ENCODE peak calls at places on chromosomes 16 and 17, in four cellular contexts. D is IMR-90, V is A549, N is K562. P is an unnamed sample.

GRCh38 chr17:61461967-61462733 is 9.9 kb downstream of the TBX4 start:
- DNase-seq in D (no peak), N (peak), V (no peak), P (no peak)

GRCh38 chr17:50219345-50219744 is 17.9 kb upstream of the COL1A1 start:
- DNase-seq in D (peak), V (peak), N (no peak), P (no peak)

GRCh38 chr16:83143788-83144187 is 517.0 kb downstream of the CDH13 start:
- DNase-seq in D (peak), V (no peak), N (no peak), P (no peak)

GRCh38 chr16:53773150-53773846 is 69.3 kb downstream of the FTO start:
- DNase-seq in V (peak), D (peak), N (peak), P (peak)

GRCh38 chr17:14553847-14554246 is 253.0 kb downstream of the HS3ST3B1 start:
- DNase-seq in D (no peak), N (no peak), V (no peak), P (no peak)

GRCh38 chr16:29645699-29646187 is 17.3 kb upstream of the SPN start:
- DNase-seq in V (no peak), D (no peak), N (peak), P (peak)

GRCh38 chr17:19270951-19271611 is 33.9 kb downstream of the EPN2 start:
- DNase-seq in N (peak), D (no peak), V (no peak), P (peak)

GRCh38 chr16:83517398-83517797 is 290.4 kb upstream of the HSBP1 start:
- DNase-seq in D (no peak), V (no peak), N (no peak), P (no peak)

GRCh38 chr16:19153876-19154275 is 14.2 kb upstream of the SYT17 start:
- DNase-seq in V (peak), N (peak), D (peak), P (no peak)

GRCh38 chr16:14427371-14427948 is 202.6 kb downstream of the PARN start:
- DNase-seq in V (no peak), N (no peak), D (peak), P (no peak)

GRCh38 chr16:6884002-6884401 is 448.6 kb upstream of the RBFOX1 start:
- DNase-seq in N (no peak), D (no peak), V (no peak), P (no peak)

GRCh38 chr17:42122371-42123303 is at the start of gene HSPB9:
- DNase-seq in V (no peak), D (no peak), N (no peak), P (no peak)

GRCh38 chr17:66633322-66633965 is 201.5 kb upstream of the CACNG5 start:
- DNase-seq in N (no peak), D (peak), V (no peak), P (no peak)

GRCh38 chr17:28357901-28358197 is 522 bp upstream of the POLDIP2 start:
- DNase-seq in N (no peak), D (no peak), V (no peak), P (no peak)

GRCh38 chr17:17963066-17963465 is 9.1 kb downstream of the TOM1L2 start:
- DNase-seq in N (no peak), V (no peak), D (no peak), P (no peak)

GRCh38 chr17:42879596-42879985 is 21.0 kb upstream of the G6PC1 start:
- DNase-seq in N (no peak), V (no peak), D (peak), P (no peak)

GRCh38 chr17:80365983-80366382 is 49.0 kb upstream of the ENDOV start:
- DNase-seq in V (no peak), D (no peak), N (no peak), P (no peak)

GRCh38 chr17:69870091-69870530 is 204.9 kb upstream of the KCNJ16 start:
- DNase-seq in D (peak), V (no peak), N (no peak), P (no peak)

GRCh38 chr17:77738666-77739531 is 219.6 kb upstream of the TNRC6C start:
- DNase-seq in D (no peak), V (no peak), N (no peak), P (no peak)

GRCh38 chr17:13933597-13934276 is 135.6 kb upstream of the COX10 start:
- DNase-seq in N (no peak), D (no peak), V (no peak), P (no peak)

DNA sequence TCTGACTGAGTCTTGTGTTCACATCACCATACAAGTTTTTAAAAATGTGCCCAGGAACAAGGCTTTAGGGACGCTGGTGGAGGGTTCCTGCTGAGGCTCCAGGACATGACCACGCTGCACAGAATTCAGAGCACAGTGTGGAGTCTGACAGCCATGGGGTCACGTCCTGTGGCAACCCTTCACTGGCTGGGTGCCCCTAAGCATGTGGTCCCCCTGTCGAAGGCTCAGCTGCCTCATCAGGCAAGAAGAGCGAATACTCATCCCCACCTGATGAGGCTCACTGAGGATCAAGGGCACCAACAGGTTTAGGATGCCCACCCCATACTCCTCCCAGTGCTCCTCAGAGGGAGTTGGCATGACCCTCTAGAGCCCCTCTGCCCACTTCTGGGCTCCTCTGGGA is 5.9 kb downstream of the PNMT start:
- DNase-seq in D (no peak), V (no peak), N (no peak), P (no peak)
- TF ChIP-seq ELK1 in D (no peak), V (no peak), N (no peak), P (no peak)

GRCh38 chr17:72463287-72464102 is 342.7 kb downstream of the SOX9 start:
- DNase-seq in D (no peak), V (no peak), N (no peak), P (peak)

GRCh38 chr17:72466606-72467005 is 345.8 kb downstream of the SOX9 start:
- DNase-seq in D (no peak), N (no peak), V (no peak), P (no peak)

GRCh38 chr17:72466199-72466598 is 345.4 kb downstream of the SOX9 start:
- DNase-seq in D (peak), V (peak), N (no peak), P (peak)

GRCh38 chr17:72462814-72463213 is 342.0 kb downstream of the SOX9 start:
- DNase-seq in N (no peak), V (no peak), D (no peak), P (no peak)

DNA sequence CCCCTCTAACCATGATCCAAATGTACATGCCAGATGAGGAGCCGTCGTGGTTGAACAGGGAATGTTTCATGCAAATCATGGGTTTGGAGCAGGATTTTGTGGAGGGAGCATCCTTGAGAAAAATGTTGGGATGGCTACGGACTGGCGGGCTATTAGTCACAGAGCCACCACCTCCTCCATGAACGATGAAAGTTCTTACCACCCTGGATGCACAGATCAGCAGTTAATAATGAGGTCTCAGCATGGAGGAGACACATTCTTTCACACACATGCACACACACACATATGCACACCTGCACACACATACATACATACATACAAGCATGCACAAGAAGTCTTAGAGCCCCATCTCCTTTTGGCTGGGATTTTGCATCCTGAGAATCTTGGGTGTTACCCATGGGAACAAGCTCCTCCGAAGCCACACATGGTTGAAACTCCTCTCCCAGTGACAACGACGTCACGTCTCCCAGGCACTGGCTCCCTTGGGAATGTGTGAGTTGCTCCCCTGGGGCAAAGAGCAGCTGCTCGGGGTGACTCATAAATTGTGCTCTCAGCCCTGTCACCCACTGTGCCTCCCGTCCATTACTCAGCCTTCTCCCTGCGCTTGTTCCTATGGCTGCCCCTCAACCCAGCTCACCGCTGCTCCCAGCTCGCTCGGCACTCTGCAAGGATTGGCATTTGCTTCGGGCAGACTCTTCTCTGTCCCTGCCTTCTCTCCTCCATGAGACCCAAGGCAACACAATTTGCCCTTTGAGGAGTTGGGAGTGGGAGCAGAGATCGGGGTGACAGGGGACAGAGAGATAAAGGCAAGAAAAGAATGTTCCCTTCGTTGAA is 344.6 kb downstream of the SOX9 start:
- DNase-seq in V (peak), N (no peak), D (peak), P (peak)
- TF ChIP-seq ELK1 in V (no peak), N (no peak), D (no peak), P (no peak)

GRCh38 chr17:74356640-74357465 is 4.8 kb downstream of the BTBD17 start:
- DNase-seq in N (no peak), V (no peak), D (no peak), P (no peak)
- TF ChIP-seq ELK1 in N (no peak), V (no peak), D (no peak), P (no peak)

DNA sequence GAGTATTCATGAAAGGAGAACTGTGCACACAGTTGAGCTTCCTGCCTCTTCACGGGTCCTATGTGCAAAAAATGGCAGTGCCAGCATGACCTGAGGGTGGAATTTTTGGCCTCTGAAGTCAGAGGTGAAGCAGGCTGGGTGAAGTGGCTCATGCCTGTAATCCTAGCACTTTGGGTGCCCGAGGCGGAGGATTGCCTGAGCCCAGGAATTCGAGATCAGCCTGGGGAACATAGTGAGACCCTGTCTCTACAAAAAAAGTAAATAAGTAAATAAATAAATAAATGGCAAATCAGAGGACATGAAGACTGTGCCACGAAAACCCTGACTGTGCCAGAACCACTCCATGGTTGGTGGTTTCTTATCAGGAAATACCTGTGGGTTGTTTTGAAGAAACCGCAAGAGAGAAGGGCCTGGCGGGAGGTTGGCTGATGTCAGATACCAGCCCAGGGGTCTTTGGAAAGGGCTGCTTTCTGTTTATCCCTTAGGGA is 3.4 kb downstream of the ASPSCR1 start:
- DNase-seq in V (no peak), D (no peak), N (no peak), P (no peak)
- TF ChIP-seq ELK1 in V (no peak), D (no peak), N (no peak), P (no peak)

GRCh38 chr16:81518439-81518757 is 73.8 kb downstream of the CMIP start:
- DNase-seq in V (no peak), D (no peak), N (no peak), P (no peak)

GRCh38 chr16:81517150-81517499 is 72.5 kb downstream of the CMIP start:
- DNase-seq in N (no peak), D (no peak), V (no peak), P (no peak)

GRCh38 chr16:81519298-81520150 is 74.9 kb downstream of the CMIP start:
- DNase-seq in N (no peak), D (no peak), V (no peak), P (peak)

GRCh38 chr16:81516478-81517149 is 72.0 kb downstream of the CMIP start:
- DNase-seq in V (no peak), N (no peak), D (no peak), P (no peak)

DNA sequence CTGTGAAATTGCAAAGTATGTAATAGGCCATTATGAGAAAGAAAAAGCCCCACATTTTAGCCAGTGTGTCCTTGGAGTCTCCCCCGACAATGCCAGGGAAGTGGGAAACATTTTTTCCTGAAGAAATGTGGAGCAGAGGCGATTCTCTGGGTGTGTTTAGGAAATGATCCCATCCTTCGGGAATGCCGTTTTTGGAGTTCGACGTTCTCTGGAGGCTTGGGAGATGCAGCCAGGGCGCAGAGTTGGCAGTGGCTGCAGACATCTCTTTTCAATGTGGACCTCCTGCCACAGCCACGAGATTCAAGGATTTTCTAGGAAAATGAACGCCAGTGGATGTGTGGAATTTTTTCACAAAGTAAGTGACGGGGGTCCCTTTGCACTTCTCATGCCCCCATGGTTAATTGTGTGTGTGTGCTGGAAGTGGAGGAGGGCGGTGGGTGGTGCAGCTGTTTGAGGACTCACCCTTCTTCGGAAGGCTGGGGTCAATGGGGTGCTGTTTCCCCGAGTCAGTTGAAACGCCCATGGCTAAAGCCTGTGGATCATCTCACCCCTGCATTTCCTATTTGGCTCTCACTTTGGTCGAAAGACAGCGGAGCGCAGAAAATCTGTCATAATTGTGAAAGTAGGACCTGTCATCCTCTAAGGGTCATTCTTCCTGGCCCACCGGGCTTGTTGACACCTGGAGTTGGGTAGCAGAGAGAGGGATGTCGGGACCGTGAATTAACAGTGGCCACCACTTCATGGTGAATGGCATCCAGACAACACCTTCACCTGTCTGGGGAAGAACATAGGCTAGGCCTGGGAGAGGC is 73.2 kb downstream of the CMIP start:
- DNase-seq in D (peak), V (no peak), N (no peak), P (no peak)
- TF ChIP-seq ELK1 in D (no peak), V (no peak), N (no peak), P (no peak)